ENCODE peak calls at places on chromosome 11, in four cellular contexts. One of them, this sample, is unnamed.

GRCh38 chr11:117143390-117143789 is 697 bp upstream of the PAFAH1B2 start:
- DNase-seq in GF-D8: peak
- DNase-seq in cardiac muscle cell: peak
- DNase-seq in tibial nerve: no peak
- DNase-seq in this sample: peak

GRCh38 chr11:119447664-119448242 is 24.8 kb upstream of the THY1 start:
- DNase-seq in GF-D8: no peak
- DNase-seq in cardiac muscle cell: no peak
- DNase-seq in tibial nerve: no peak
- DNase-seq in this sample: no peak

GRCh38 chr11:20013346-20014066 is 146.8 kb downstream of the DBX1 start:
- DNase-seq in GF-D8: no peak
- DNase-seq in cardiac muscle cell: peak
- DNase-seq in tibial nerve: no peak
- DNase-seq in this sample: no peak

GRCh38 chr11:5364214-5364613 is 12.9 kb downstream of the OR51B6 start:
- DNase-seq in GF-D8: no peak
- DNase-seq in cardiac muscle cell: peak
- DNase-seq in tibial nerve: no peak
- DNase-seq in this sample: no peak

GRCh38 chr11:20671856-20672546 is 2.6 kb downstream of the NELL1 start:
- DNase-seq in GF-D8: no peak
- DNase-seq in cardiac muscle cell: peak
- DNase-seq in tibial nerve: no peak
- DNase-seq in this sample: peak

GRCh38 chr11:119584193-119585037 is 144.6 kb downstream of the NECTIN1 start:
- DNase-seq in GF-D8: peak
- DNase-seq in cardiac muscle cell: peak
- DNase-seq in tibial nerve: no peak
- DNase-seq in this sample: peak

GRCh38 chr11:68749501-68750196 is 1.7 kb downstream of the TESMIN start:
- DNase-seq in GF-D8: no peak
- DNase-seq in cardiac muscle cell: peak
- DNase-seq in tibial nerve: no peak
- DNase-seq in this sample: no peak

GRCh38 chr11:27722945-27723344 is 22.7 kb upstream of the BDNF start:
- DNase-seq in GF-D8: no peak
- DNase-seq in cardiac muscle cell: peak
- DNase-seq in tibial nerve: no peak
- DNase-seq in this sample: peak

GRCh38 chr11:113394919-113395318 is 7.3 kb downstream of the ANKK1 start:
- DNase-seq in GF-D8: no peak
- DNase-seq in cardiac muscle cell: no peak
- DNase-seq in tibial nerve: no peak
- DNase-seq in this sample: no peak

GRCh38 chr11:25928076-25928475 is 403.9 kb upstream of the ANO3 start:
- DNase-seq in GF-D8: no peak
- DNase-seq in cardiac muscle cell: no peak
- DNase-seq in tibial nerve: no peak
- DNase-seq in this sample: no peak

GRCh38 chr11:85406841-85407240 is 220.3 kb downstream of the DLG2 start:
- DNase-seq in GF-D8: no peak
- DNase-seq in cardiac muscle cell: no peak
- DNase-seq in tibial nerve: no peak
- DNase-seq in this sample: no peak

GRCh38 chr11:132632641-132633124 is 899.6 kb downstream of the OPCML start:
- DNase-seq in GF-D8: no peak
- DNase-seq in cardiac muscle cell: peak
- DNase-seq in tibial nerve: no peak
- DNase-seq in this sample: peak

GRCh38 chr11:46422588-46422987 is 31.0 kb upstream of the CHRM4 start:
- DNase-seq in GF-D8: no peak
- DNase-seq in cardiac muscle cell: no peak
- DNase-seq in tibial nerve: no peak
- DNase-seq in this sample: no peak

This sample was measured in SK-N-SH.